ENCODE peak calls at places on chromosomes 13 and 19, in four cellular contexts. H is HCT116, W is tibial nerve, J is GM12891. A is an unnamed sample.

GRCh38 chr13:113209880-113210421 is 538 bp downstream of the CUL4A start:
- DNase-seq in J (peak), H (peak), W (no peak), A (peak)

GRCh38 chr19:6039541-6040225 is 61.7 kb upstream of the RANBP3 start:
- DNase-seq in W (no peak), H (no peak), J (no peak), A (no peak)

GRCh38 chr13:38763446-38764381 is 76.8 kb downstream of the FREM2 start:
- DNase-seq in J (no peak), W (no peak), H (no peak), A (peak)

GRCh38 chr19:47190167-47190727 is 40.8 kb downstream of the BBC3 start:
- DNase-seq in H (peak), J (no peak), W (no peak), A (no peak)

GRCh38 chr13:113902956-113903355 is 39.1 kb upstream of the GAS6 start:
- DNase-seq in W (no peak), J (no peak), H (no peak), A (no peak)

GRCh38 chr13:112658807-112659206 is 31.0 kb upstream of the ATP11A start:
- DNase-seq in H (no peak), J (no peak), W (no peak), A (no peak)

GRCh38 chr13:90534617-90535340 is 812.7 kb upstream of the MIR17HG start:
- DNase-seq in W (no peak), J (no peak), H (no peak), A (no peak)

GRCh38 chr19:51093510-51094345 is 11.0 kb upstream of the KLK14 start:
- DNase-seq in H (no peak), W (no peak), J (no peak), A (no peak)

GRCh38 chr13:75489502-75490263 is 7.7 kb upstream of the TBC1D4 start:
- DNase-seq in H (no peak), W (no peak), J (no peak), A (peak)

GRCh38 chr13:47598340-47598911 is 402.6 kb downstream of the SUCLA2 start:
- DNase-seq in H (no peak), W (no peak), J (no peak), A (no peak)

GRCh38 chr19:31318790-31319189 is 30.4 kb downstream of the TSHZ3 start:
- DNase-seq in J (no peak), H (no peak), W (no peak), A (no peak)

GRCh38 chr13:113595131-113595530 is 10.6 kb downstream of the TFDP1 start:
- DNase-seq in J (no peak), W (no peak), H (no peak), A (no peak)

GRCh38 chr19:42132851-42133528 is 744 bp upstream of the POU2F2 start:
- DNase-seq in W (peak), J (peak), H (peak), A (peak)

GRCh38 chr19:43576479-43576878 is 878 bp downstream of the PINLYP start:
- DNase-seq in H (no peak), J (no peak), W (no peak), A (no peak)

GRCh38 chr13:27082325-27082724 is 89.3 kb downstream of the USP12 start:
- DNase-seq in W (no peak), J (no peak), H (no peak), A (no peak)

GRCh38 chr13:92362717-92363116 is 863.9 kb upstream of the GPC6 start:
- DNase-seq in H (no peak), J (no peak), W (no peak), A (no peak)

GRCh38 chr19:1177322-1178114 is 3.5 kb upstream of the SBNO2 start:
- DNase-seq in H (peak), J (no peak), W (no peak), A (peak)

GRCh38 chr13:98416408-98416807 is 160.5 kb downstream of the STK24 start:
- DNase-seq in W (no peak), J (no peak), H (no peak), A (no peak)

GRCh38 chr13:44504146-44504545 is 72.0 kb downstream of the TSC22D1 start:
- DNase-seq in H (no peak), J (no peak), W (no peak), A (no peak)

GRCh38 chr13:96294930-96295657 is 205.2 kb downstream of the HS6ST3 start:
- DNase-seq in W (no peak), J (no peak), H (no peak), A (no peak)

GRCh38 chr19:662207-662961 is 630 bp downstream of the RNF126 start:
- DNase-seq in J (no peak), H (no peak), W (no peak), A (peak)

GRCh38 chr19:43759515-43759914 is 4.8 kb upstream of the SMG9 start:
- DNase-seq in H (peak), J (no peak), W (no peak), A (no peak)

GRCh38 chr13:83935566-83935965 is 53.3 kb upstream of the SLITRK1 start:
- DNase-seq in J (no peak), W (no peak), H (no peak), A (no peak)

GRCh38 chr13:72970301-72970880 is 88.4 kb upstream of the KLF5 start:
- DNase-seq in W (no peak), H (no peak), J (no peak), A (no peak)

GRCh38 chr19:40217027-40217810 is 965 bp downstream of the TTC9B start:
- DNase-seq in H (peak), W (no peak), J (no peak), A (peak)

GRCh38 chr13:94608586-94608985 is 6.9 kb downstream of the GPR180 start:
- DNase-seq in W (no peak), H (no peak), J (no peak), A (no peak)

GRCh38 chr19:51798958-51799310 is 4.0 kb downstream of the FPR3 start:
- DNase-seq in W (no peak), J (no peak), H (no peak), A (no peak)

GRCh38 chr19:40605201-40605971 is 4.2 kb downstream of the LTBP4 start:
- DNase-seq in J (peak), W (peak), H (peak), A (peak)

GRCh38 chr19:51097166-51097736 is 11.0 kb downstream of the CTU1 start:
- DNase-seq in J (peak), W (peak), H (peak), A (peak)

GRCh38 chr13:87820221-87820620 is 149.1 kb downstream of the SLITRK5 start:
- DNase-seq in J (no peak), W (no peak), H (no peak), A (peak)

GRCh38 chr19:51777570-51778460 is 16.8 kb downstream of the FPR2 start:
- DNase-seq in J (peak), W (no peak), H (peak), A (peak)

GRCh38 chr13:84366484-84366883 is 484.2 kb upstream of the SLITRK1 start:
- DNase-seq in H (no peak), J (no peak), W (no peak), A (no peak)

GRCh38 chr13:45847554-45848224 is 3.9 kb downstream of the SIAH3 start:
- DNase-seq in J (no peak), H (no peak), W (no peak), A (peak)

GRCh38 chr19:30011051-30011578 is 69.1 kb downstream of the URI1 start:
- DNase-seq in J (no peak), W (no peak), H (no peak), A (no peak)

GRCh38 chr13:110716235-110716505 is 2.7 kb downstream of the ING1 start:
- DNase-seq in W (peak), J (no peak), H (no peak), A (peak)

GRCh38 chr13:90706631-90707030 is 640.9 kb upstream of the MIR17HG start:
- DNase-seq in H (no peak), W (no peak), J (no peak), A (no peak)

GRCh38 chr13:89688908-89689307 is 1658.6 kb upstream of the MIR17HG start:
- DNase-seq in W (no peak), J (no peak), H (no peak), A (no peak)

GRCh38 chr13:83423361-83423760 is 458.9 kb downstream of the SLITRK1 start:
- DNase-seq in W (no peak), J (no peak), H (no peak), A (no peak)

GRCh38 chr13:57352114-57352513 is 185.1 kb downstream of the PRR20E start:
- DNase-seq in H (no peak), W (no peak), J (no peak), A (no peak)

DNA sequence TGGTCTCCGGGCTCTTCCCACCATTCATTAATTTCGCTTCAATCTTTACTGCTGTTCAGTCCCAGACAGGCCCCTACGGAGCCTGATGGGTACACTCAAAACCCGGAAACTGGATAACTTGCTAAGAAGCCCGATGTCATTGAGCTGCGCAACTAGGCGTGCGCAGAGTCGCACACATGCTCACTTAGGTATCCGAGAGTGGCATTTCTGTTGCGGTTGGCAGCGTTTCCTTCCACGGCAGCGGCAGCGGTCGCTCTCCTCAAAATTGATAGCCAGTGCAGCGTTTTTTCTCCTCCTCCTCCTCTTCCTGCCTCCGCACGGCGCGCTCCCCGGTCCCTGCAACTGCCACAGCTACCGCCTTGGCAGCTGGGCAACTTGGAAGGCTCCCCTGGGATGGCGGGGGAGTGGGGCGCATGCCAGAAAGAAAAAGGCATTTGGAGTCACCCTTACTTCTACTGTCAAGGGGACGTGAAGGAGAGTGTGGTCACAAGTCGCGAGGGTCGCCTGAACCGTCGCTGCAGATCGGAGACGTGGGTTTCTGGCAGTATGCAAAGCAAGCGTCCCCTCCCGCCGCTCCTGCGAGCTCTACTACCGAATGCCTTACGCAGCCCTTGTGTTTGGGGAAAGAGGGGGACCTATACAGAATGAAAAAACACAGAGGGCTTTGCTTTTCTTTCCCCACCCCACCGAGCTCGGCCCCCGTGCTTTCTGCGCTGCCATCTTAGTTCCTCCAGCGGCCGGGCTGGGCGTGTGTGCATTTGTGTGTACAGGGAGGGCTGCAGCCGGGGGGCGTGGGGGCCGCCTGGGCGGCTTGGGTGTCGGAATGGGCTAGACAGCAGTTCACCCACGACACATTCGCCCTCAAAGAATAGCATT is 2.5 kb upstream of the MYCBP2 start:
- DNase-seq in W (peak), J (peak), H (peak), A (peak)
- TF ChIP-seq POLR2A in W (peak), J (peak), H (peak), A (peak)

DNA sequence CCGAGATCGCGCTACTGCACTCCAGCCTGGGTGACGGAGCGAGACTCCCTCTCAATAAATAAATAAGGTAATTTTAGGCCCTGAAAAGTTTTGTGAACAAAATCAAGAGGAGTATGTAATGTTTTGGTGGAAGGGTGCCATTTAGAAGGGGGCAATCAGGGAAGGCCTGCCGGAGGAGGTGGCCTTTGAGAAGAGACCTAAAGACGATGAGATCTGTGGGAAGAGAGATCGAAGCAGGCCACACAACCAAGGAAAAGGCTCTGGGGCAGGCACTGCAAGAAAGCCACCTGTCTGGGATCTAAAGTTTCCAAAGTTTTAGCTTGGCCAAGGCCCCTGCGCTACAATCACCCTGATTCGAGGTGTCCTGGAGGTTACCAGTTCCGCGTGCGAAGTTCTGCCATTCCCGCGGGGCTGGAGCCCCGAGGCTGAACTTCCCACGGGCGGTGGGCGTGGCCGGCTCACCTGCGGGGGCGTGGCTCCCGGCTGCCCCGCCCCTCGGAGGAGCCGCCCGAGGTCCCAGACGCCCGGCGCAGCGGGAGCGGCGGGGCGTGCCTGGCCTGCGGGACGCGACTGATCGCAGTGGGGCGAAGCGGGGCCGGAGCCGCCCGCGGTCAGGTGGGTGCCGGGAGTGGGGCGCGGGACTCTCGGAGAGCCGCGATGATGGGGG is at the start of gene KLC3:
- DNase-seq in W (no peak), H (peak), J (peak), A (no peak)
- TF ChIP-seq POLR2A in W (no peak), H (peak), J (no peak), A (no peak)

DNA sequence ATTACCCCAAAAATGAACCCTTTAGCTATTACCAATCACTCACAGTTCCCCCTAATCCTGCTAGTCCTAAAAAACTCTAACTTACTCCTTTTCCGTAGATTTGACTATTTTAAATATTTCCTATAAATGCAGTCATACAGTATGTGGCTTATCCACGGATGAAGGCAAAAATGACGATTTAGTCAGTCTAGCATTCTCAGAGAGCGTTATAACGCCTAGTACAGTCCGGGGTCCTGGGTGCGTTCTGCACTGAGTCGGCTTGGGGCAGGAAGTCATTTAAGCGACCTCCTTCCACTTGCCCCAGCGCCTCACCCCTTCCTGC is 520 bp upstream of the ZNF383 start:
- DNase-seq in W (no peak), H (no peak), J (peak), A (peak)
- TF ChIP-seq POLR2A in W (no peak), H (peak), J (no peak), A (peak)

DNA sequence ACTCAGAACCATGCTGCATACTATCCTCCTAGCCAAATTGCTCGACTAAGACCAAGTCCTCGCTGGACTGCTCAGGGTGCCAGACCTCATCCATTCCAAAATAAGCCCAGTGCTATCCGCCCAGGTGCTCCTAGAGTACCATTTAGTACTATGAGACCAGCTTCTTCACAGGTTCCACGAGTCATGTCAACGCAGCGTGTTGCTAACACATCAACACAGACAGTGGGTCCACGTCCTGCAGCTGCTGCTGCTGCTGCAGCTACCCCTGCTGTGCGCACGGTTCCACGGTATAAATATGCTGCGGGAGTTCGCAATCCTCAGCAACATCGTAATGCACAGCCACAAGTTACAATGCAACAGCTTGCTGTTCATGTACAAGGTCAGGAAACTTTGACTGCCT is 1.5 kb downstream of the PABPC3 start:
- DNase-seq in J (no peak), H (no peak), W (no peak), A (no peak)
- TF ChIP-seq POLR2A in J (no peak), H (no peak), W (no peak), A (no peak)

GRCh38 chr13:80340643-80341097 is 256 bp downstream of the SPRY2 start:
- DNase-seq in W (no peak), J (no peak), H (no peak), A (peak)

GRCh38 chr13:80341098-80341701 is at the start of gene SPRY2:
- DNase-seq in H (peak), W (peak), J (no peak), A (peak)

GRCh38 chr13:80341771-80342271 is 895 bp upstream of the SPRY2 start:
- DNase-seq in H (no peak), J (no peak), W (no peak), A (peak)

GRCh38 chr13:80339841-80340642 is 884 bp downstream of the SPRY2 start:
- DNase-seq in W (no peak), H (no peak), J (no peak), A (peak)

GRCh38 chr13:80342541-80343371 is 1.8 kb upstream of the SPRY2 start:
- DNase-seq in J (no peak), H (no peak), W (peak), A (peak)
- TF ChIP-seq POLR2A in J (no peak), H (no peak), W (peak), A (peak)

GRCh38 chr19:11007376-11007775 is 46.5 kb downstream of the SMARCA4 start:
- DNase-seq in J (no peak), W (no peak), H (no peak), A (no peak)
- TF ChIP-seq POLR2A in J (no peak), W (no peak), H (no peak), A (no peak)

GRCh38 chr19:11339254-11340098 is at the start of gene RAB3D:
- DNase-seq in W (peak), J (peak), H (peak), A (peak)
- TF ChIP-seq POLR2A in W (peak), J (no peak), H (no peak), A (peak)

GRCh38 chr19:13908674-13909073 is 2.7 kb downstream of the CC2D1A start:
- DNase-seq in H (no peak), J (no peak), W (no peak), A (no peak)

GRCh38 chr19:13902993-13903555 is 2.8 kb downstream of the BRME1 start:
- DNase-seq in W (no peak), H (no peak), J (no peak), A (peak)

GRCh38 chr19:13906910-13907309 is 909 bp downstream of the CC2D1A start:
- DNase-seq in H (no peak), W (no peak), J (no peak), A (no peak)

GRCh38 chr19:13906525-13906904 is 514 bp downstream of the CC2D1A start:
- DNase-seq in W (no peak), H (no peak), J (no peak), A (peak)

DNA sequence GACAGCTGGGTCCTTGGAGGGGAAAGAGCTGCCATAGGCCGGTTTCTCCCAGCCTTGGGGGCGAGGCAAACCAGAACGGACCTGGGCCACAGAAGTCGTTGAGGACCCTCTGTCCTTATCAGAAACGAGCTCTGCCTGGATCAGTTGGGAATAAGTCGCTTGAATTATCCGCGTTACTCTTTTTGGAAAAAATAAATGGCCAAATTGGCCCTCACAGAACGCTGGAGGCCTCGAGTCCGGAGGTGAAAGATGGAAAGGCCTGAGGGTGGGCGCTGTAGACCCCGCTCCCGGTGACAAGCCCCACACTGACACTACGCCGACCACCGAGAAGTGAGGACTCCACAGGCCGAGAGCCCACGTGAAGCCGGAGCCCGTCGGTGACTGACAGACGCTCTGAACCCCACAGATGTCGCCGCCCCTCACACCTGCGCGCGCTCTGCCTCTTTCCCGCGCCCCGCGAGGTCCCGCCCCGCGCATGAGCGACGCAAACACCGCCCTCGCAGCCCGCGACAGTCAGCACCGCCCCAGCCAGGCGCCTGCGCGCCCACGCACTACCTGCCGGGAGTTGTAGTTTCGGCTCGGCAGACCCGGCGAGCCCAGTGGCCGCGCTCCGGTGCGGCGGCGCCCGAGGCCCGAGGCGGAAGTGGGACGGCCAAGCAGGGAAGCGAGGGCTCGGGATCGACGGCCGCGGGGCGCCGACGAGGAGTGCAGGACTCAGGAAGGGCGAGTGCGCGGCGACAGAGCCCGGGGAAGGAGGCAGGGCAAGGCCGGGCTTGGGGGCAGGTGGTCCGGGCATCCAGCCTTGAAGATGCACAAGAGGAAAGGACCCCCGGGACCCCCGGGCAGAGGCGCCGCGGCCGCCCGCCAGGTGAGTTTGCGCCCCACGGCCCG is at the start of the genes BRME1 and CC2D1A:
- DNase-seq in W (peak), J (peak), H (peak), A (peak)
- TF ChIP-seq POLR2A in W (peak), J (peak), H (no peak), A (no peak)

GRCh38 chr19:18922228-18922985 is 2.9 kb downstream of the DDX49 start:
- DNase-seq in H (no peak), J (no peak), W (no peak), A (no peak)

GRCh38 chr19:18920400-18920799 is 885 bp downstream of the DDX49 start:
- DNase-seq in J (no peak), W (no peak), H (no peak), A (no peak)

GRCh38 chr19:18919895-18920204 is 335 bp downstream of the DDX49 start:
- DNase-seq in J (no peak), H (no peak), W (no peak), A (no peak)

GRCh38 chr19:18921593-18921992 is 2.1 kb downstream of the DDX49 start:
- DNase-seq in J (no peak), H (no peak), W (no peak), A (no peak)

GRCh38 chr19:18919086-18919894 is at the start of the genes COPE and DDX49:
- DNase-seq in H (peak), J (peak), W (peak), A (peak)
- TF ChIP-seq POLR2A in H (peak), J (peak), W (peak), A (peak)